ENCODE peak calls at places on chromosomes 3 and 15, in seven cellular contexts. One of them, this sample, is unnamed.

GRCh38 chr3:107209302-107210060 is 167.8 kb upstream of the CCDC54 start:
- DNase-seq in MCF 10A: no peak
- DNase-seq in A172: no peak
- DNase-seq in neuronal stem cell: no peak
- DNase-seq in body of pancreas: no peak
- DNase-seq in CD8-positive, alpha-beta memory T cell: no peak
- DNase-seq in AG09309: no peak
- DNase-seq in this sample: no peak

GRCh38 chr3:197298341-197298857 is at the start of gene DLG1:
- DNase-seq in neuronal stem cell: peak; percentile 88
- DNase-seq in AG09309: peak; percentile 67
- DNase-seq in A172: peak; percentile 97
- DNase-seq in body of pancreas: peak; percentile 93
- DNase-seq in CD8-positive, alpha-beta memory T cell: peak; percentile 83
- DNase-seq in MCF 10A: peak; percentile 98
- DNase-seq in this sample: peak; percentile 95

GRCh38 chr3:42214064-42214463 is 51.9 kb downstream of the CCK start:
- DNase-seq in MCF 10A: no peak
- DNase-seq in AG09309: no peak
- DNase-seq in neuronal stem cell: no peak
- DNase-seq in body of pancreas: no peak
- DNase-seq in A172: no peak
- DNase-seq in CD8-positive, alpha-beta memory T cell: no peak
- DNase-seq in this sample: no peak

GRCh38 chr3:137647179-137647578 is 116.9 kb upstream of the SOX14 start:
- DNase-seq in neuronal stem cell: no peak
- DNase-seq in AG09309: no peak
- DNase-seq in body of pancreas: no peak
- DNase-seq in MCF 10A: no peak
- DNase-seq in A172: no peak
- DNase-seq in CD8-positive, alpha-beta memory T cell: no peak
- DNase-seq in this sample: no peak

GRCh38 chr3:189458536-189458935 is 172.7 kb upstream of the TP63 start:
- DNase-seq in MCF 10A: peak; percentile 80
- DNase-seq in CD8-positive, alpha-beta memory T cell: no peak
- DNase-seq in body of pancreas: no peak
- DNase-seq in neuronal stem cell: no peak
- DNase-seq in A172: no peak
- DNase-seq in AG09309: no peak
- DNase-seq in this sample: no peak

GRCh38 chr3:171028779-171029232 is 2.3 kb upstream of the SLC2A2 start:
- DNase-seq in CD8-positive, alpha-beta memory T cell: no peak
- DNase-seq in A172: peak; percentile 90
- DNase-seq in AG09309: peak; percentile 61
- DNase-seq in MCF 10A: no peak
- DNase-seq in neuronal stem cell: no peak
- DNase-seq in body of pancreas: no peak
- DNase-seq in this sample: peak; percentile 65

GRCh38 chr15:68590721-68591389 is 12.1 kb downstream of the CORO2B start:
- DNase-seq in AG09309: no peak
- DNase-seq in CD8-positive, alpha-beta memory T cell: no peak
- DNase-seq in A172: no peak
- DNase-seq in neuronal stem cell: no peak
- DNase-seq in body of pancreas: no peak
- DNase-seq in MCF 10A: no peak
- DNase-seq in this sample: no peak

GRCh38 chr3:197021231-197021630 is 8.4 kb downstream of the MELTF start:
- DNase-seq in AG09309: no peak
- DNase-seq in A172: no peak
- DNase-seq in MCF 10A: no peak
- DNase-seq in CD8-positive, alpha-beta memory T cell: peak; percentile 34
- DNase-seq in neuronal stem cell: no peak
- DNase-seq in body of pancreas: no peak
- DNase-seq in this sample: no peak

GRCh38 chr3:55789516-55789915 is 302.4 kb upstream of the WNT5A start:
- DNase-seq in MCF 10A: no peak
- DNase-seq in body of pancreas: no peak
- DNase-seq in A172: no peak
- DNase-seq in neuronal stem cell: no peak
- DNase-seq in CD8-positive, alpha-beta memory T cell: no peak
- DNase-seq in AG09309: no peak
- DNase-seq in this sample: no peak

GRCh38 chr15:57411945-57412768 is 35.9 kb downstream of the CGNL1 start:
- DNase-seq in AG09309: no peak
- DNase-seq in A172: no peak
- DNase-seq in neuronal stem cell: no peak
- DNase-seq in body of pancreas: no peak
- DNase-seq in CD8-positive, alpha-beta memory T cell: no peak
- DNase-seq in MCF 10A: no peak
- DNase-seq in this sample: no peak

GRCh38 chr3:114527036-114527644 is 233.3 kb downstream of the TIGIT start:
- DNase-seq in neuronal stem cell: no peak
- DNase-seq in AG09309: no peak
- DNase-seq in A172: peak; percentile 10
- DNase-seq in MCF 10A: peak; percentile 30
- DNase-seq in body of pancreas: no peak
- DNase-seq in CD8-positive, alpha-beta memory T cell: no peak
- DNase-seq in this sample: no peak

GRCh38 chr15:67850995-67851535 is 11.2 kb upstream of the RNU6-1 start:
- DNase-seq in A172: no peak
- DNase-seq in body of pancreas: no peak
- DNase-seq in AG09309: no peak
- DNase-seq in MCF 10A: peak; percentile 89
- DNase-seq in neuronal stem cell: no peak
- DNase-seq in CD8-positive, alpha-beta memory T cell: no peak
- DNase-seq in this sample: no peak

GRCh38 chr15:65535192-65535591 is 4.9 kb downstream of the HACD3 start:
- DNase-seq in CD8-positive, alpha-beta memory T cell: no peak
- DNase-seq in MCF 10A: peak; percentile 34
- DNase-seq in neuronal stem cell: no peak
- DNase-seq in body of pancreas: no peak
- DNase-seq in A172: no peak
- DNase-seq in AG09309: no peak
- DNase-seq in this sample: no peak

GRCh38 chr3:64916937-64917336 is 229.1 kb upstream of the ADAMTS9 start:
- DNase-seq in CD8-positive, alpha-beta memory T cell: no peak
- DNase-seq in AG09309: no peak
- DNase-seq in A172: no peak
- DNase-seq in neuronal stem cell: no peak
- DNase-seq in body of pancreas: no peak
- DNase-seq in MCF 10A: no peak
- DNase-seq in this sample: no peak

This sample was measured in astrocyte of the cerebellum.